ENCODE peak calls at places on chromosomes 5 and 9, in seven cellular contexts. One of them, this sample, is unnamed.
A peak's percentile ranks its signal among the peaks of the same experiment; 100 is the strongest.

GRCh38 chr9:70510157-70510770 is 95.8 kb upstream of the KLF9 start:
- DNase-seq in HCT116: peak; percentile 24
- DNase-seq in ovary: peak; percentile 70
- DNase-seq in fibroblast of lung: peak; percentile 16
- DNase-seq in heart right ventricle: peak; percentile 47
- DNase-seq in IMR-90: no peak
- DNase-seq in aorta: no peak
- DNase-seq in this sample: peak; percentile 36

GRCh38 chr5:10913846-10914245 is 152.8 kb upstream of the DAP start:
- DNase-seq in IMR-90: peak; percentile 98
- DNase-seq in ovary: no peak
- DNase-seq in aorta: no peak
- DNase-seq in heart right ventricle: no peak
- DNase-seq in HCT116: no peak
- DNase-seq in fibroblast of lung: peak; percentile 99
- DNase-seq in this sample: no peak

GRCh38 chr9:128102861-128103588 is 24.5 kb downstream of the PTGES2 start:
- DNase-seq in IMR-90: no peak
- DNase-seq in fibroblast of lung: no peak
- DNase-seq in heart right ventricle: no peak
- DNase-seq in HCT116: no peak
- DNase-seq in aorta: no peak
- DNase-seq in ovary: peak; percentile 76
- DNase-seq in this sample: peak; percentile 95

GRCh38 chr5:68647743-68648142 is 432.2 kb downstream of the PIK3R1 start:
- DNase-seq in heart right ventricle: no peak
- DNase-seq in IMR-90: no peak
- DNase-seq in fibroblast of lung: no peak
- DNase-seq in HCT116: no peak
- DNase-seq in ovary: no peak
- DNase-seq in aorta: no peak
- DNase-seq in this sample: no peak

GRCh38 chr9:806285-807156 is 35.0 kb upstream of the DMRT1 start:
- DNase-seq in IMR-90: peak; percentile 51
- DNase-seq in ovary: no peak
- DNase-seq in heart right ventricle: no peak
- DNase-seq in fibroblast of lung: peak; percentile 30
- DNase-seq in aorta: no peak
- DNase-seq in HCT116: no peak
- DNase-seq in this sample: no peak

GRCh38 chr5:157597277-157597676 is 21.7 kb upstream of the ADAM19 start:
- DNase-seq in HCT116: no peak
- DNase-seq in fibroblast of lung: no peak
- DNase-seq in IMR-90: no peak
- DNase-seq in ovary: no peak
- DNase-seq in heart right ventricle: no peak
- DNase-seq in aorta: no peak
- DNase-seq in this sample: no peak

GRCh38 chr5:63262191-63262981 is 683.8 kb downstream of the LRRC70 start:
- DNase-seq in ovary: no peak
- DNase-seq in IMR-90: peak; percentile 44
- DNase-seq in fibroblast of lung: peak; percentile 46
- DNase-seq in aorta: no peak
- DNase-seq in heart right ventricle: no peak
- DNase-seq in HCT116: no peak
- DNase-seq in this sample: no peak

GRCh38 chr5:107331312-107331711 is 339.4 kb downstream of the EFNA5 start:
- DNase-seq in IMR-90: no peak
- DNase-seq in ovary: no peak
- DNase-seq in HCT116: no peak
- DNase-seq in heart right ventricle: no peak
- DNase-seq in fibroblast of lung: no peak
- DNase-seq in aorta: no peak
- DNase-seq in this sample: no peak

GRCh38 chr9:32004431-32005076 is 379.9 kb upstream of the ACO1 start:
- DNase-seq in fibroblast of lung: no peak
- DNase-seq in IMR-90: no peak
- DNase-seq in aorta: no peak
- DNase-seq in ovary: no peak
- DNase-seq in heart right ventricle: no peak
- DNase-seq in HCT116: no peak
- DNase-seq in this sample: no peak

GRCh38 chr9:110446171-110446570 is 108.5 kb upstream of the TXNDC8 start:
- DNase-seq in aorta: no peak
- DNase-seq in ovary: no peak
- DNase-seq in heart right ventricle: no peak
- DNase-seq in fibroblast of lung: no peak
- DNase-seq in IMR-90: peak; percentile 22
- DNase-seq in HCT116: no peak
- DNase-seq in this sample: no peak

GRCh38 chr5:172319708-172320441 is 36.3 kb upstream of the UBTD2 start:
- DNase-seq in heart right ventricle: no peak
- DNase-seq in fibroblast of lung: no peak
- DNase-seq in ovary: no peak
- DNase-seq in aorta: no peak
- DNase-seq in HCT116: no peak
- DNase-seq in IMR-90: no peak
- DNase-seq in this sample: no peak

GRCh38 chr5:52993367-52993766 is 4.2 kb downstream of the ITGA2 start:
- DNase-seq in heart right ventricle: no peak
- DNase-seq in HCT116: no peak
- DNase-seq in IMR-90: no peak
- DNase-seq in fibroblast of lung: no peak
- DNase-seq in aorta: no peak
- DNase-seq in ovary: no peak
- DNase-seq in this sample: no peak

GRCh38 chr9:111920531-111920930 is 23.9 kb downstream of the UGCG start:
- DNase-seq in IMR-90: no peak
- DNase-seq in heart right ventricle: no peak
- DNase-seq in HCT116: no peak
- DNase-seq in ovary: no peak
- DNase-seq in aorta: no peak
- DNase-seq in fibroblast of lung: no peak
- DNase-seq in this sample: no peak

GRCh38 chr5:123156577-123157296 is 67.7 kb downstream of the PRDM6 start:
- DNase-seq in fibroblast of lung: peak; percentile 89
- DNase-seq in heart right ventricle: no peak
- DNase-seq in IMR-90: peak; percentile 90
- DNase-seq in aorta: no peak
- DNase-seq in ovary: no peak
- DNase-seq in HCT116: no peak
- DNase-seq in this sample: no peak

GRCh38 chr5:140295414-140295813 is 7.5 kb downstream of the PFDN1 start:
- DNase-seq in heart right ventricle: peak; percentile 86
- DNase-seq in HCT116: no peak
- DNase-seq in IMR-90: peak; percentile 99
- DNase-seq in fibroblast of lung: peak; percentile 98
- DNase-seq in aorta: no peak
- DNase-seq in ovary: no peak
- DNase-seq in this sample: no peak

GRCh38 chr5:151155149-151155776 is 2.3 kb downstream of the ANXA6 start:
- DNase-seq in heart right ventricle: no peak
- DNase-seq in fibroblast of lung: peak; percentile 33
- DNase-seq in IMR-90: peak; percentile 27
- DNase-seq in HCT116: no peak
- DNase-seq in ovary: no peak
- DNase-seq in aorta: no peak
- DNase-seq in this sample: no peak

GRCh38 chr9:126805546-126806262 is 864 bp downstream of the ZBTB43 start:
- DNase-seq in aorta: peak; percentile 61
- DNase-seq in IMR-90: peak; percentile 39
- DNase-seq in fibroblast of lung: peak; percentile 43
- DNase-seq in ovary: no peak
- DNase-seq in HCT116: peak; percentile 39
- DNase-seq in heart right ventricle: peak; percentile 78
- DNase-seq in this sample: peak; percentile 83

GRCh38 chr9:93315118-93315517 is 131.2 kb downstream of the WNK2 start:
- DNase-seq in HCT116: no peak
- DNase-seq in heart right ventricle: no peak
- DNase-seq in fibroblast of lung: no peak
- DNase-seq in IMR-90: no peak
- DNase-seq in aorta: no peak
- DNase-seq in ovary: no peak
- DNase-seq in this sample: no peak

GRCh38 chr5:175214152-175214551 is 229.8 kb downstream of the DRD1 start:
- DNase-seq in aorta: peak; percentile 89
- DNase-seq in heart right ventricle: no peak
- DNase-seq in HCT116: peak; percentile 36
- DNase-seq in IMR-90: peak; percentile 97
- DNase-seq in ovary: no peak
- DNase-seq in fibroblast of lung: peak; percentile 97
- DNase-seq in this sample: no peak

GRCh38 chr5:72237879-72238278 is 82.2 kb downstream of the MRPS27 start:
- DNase-seq in IMR-90: no peak
- DNase-seq in fibroblast of lung: no peak
- DNase-seq in ovary: no peak
- DNase-seq in heart right ventricle: no peak
- DNase-seq in aorta: no peak
- DNase-seq in HCT116: no peak
- DNase-seq in this sample: no peak

GRCh38 chr5:168575391-168576372 is 3.5 kb downstream of the PANK3 start:
- DNase-seq in fibroblast of lung: no peak
- DNase-seq in IMR-90: peak; percentile 3
- DNase-seq in aorta: no peak
- DNase-seq in heart right ventricle: no peak
- DNase-seq in HCT116: no peak
- DNase-seq in ovary: no peak
- DNase-seq in this sample: no peak

GRCh38 chr5:157342822-157343402 is 77.0 kb downstream of the CYFIP2 start:
- DNase-seq in fibroblast of lung: no peak
- DNase-seq in ovary: no peak
- DNase-seq in aorta: no peak
- DNase-seq in heart right ventricle: no peak
- DNase-seq in HCT116: peak; percentile 23
- DNase-seq in IMR-90: no peak
- DNase-seq in this sample: peak; percentile 22

GRCh38 chr5:172098883-172099282 is 89.1 kb downstream of the STK10 start:
- DNase-seq in HCT116: no peak
- DNase-seq in IMR-90: no peak
- DNase-seq in heart right ventricle: no peak
- DNase-seq in fibroblast of lung: no peak
- DNase-seq in ovary: no peak
- DNase-seq in aorta: no peak
- DNase-seq in this sample: no peak

GRCh38 chr5:134124289-134125194 is 10.1 kb downstream of the TCF7 start:
- DNase-seq in fibroblast of lung: peak; percentile 79
- DNase-seq in aorta: no peak
- DNase-seq in HCT116: peak; percentile 12
- DNase-seq in ovary: no peak
- DNase-seq in IMR-90: peak; percentile 69
- DNase-seq in heart right ventricle: no peak
- DNase-seq in this sample: no peak

GRCh38 chr9:134661299-134661698 is 19.7 kb downstream of the COL5A1 start:
- DNase-seq in aorta: no peak
- DNase-seq in fibroblast of lung: no peak
- DNase-seq in IMR-90: no peak
- DNase-seq in HCT116: no peak
- DNase-seq in ovary: peak; percentile 25
- DNase-seq in heart right ventricle: no peak
- DNase-seq in this sample: no peak

GRCh38 chr9:129320575-129321311 is 142.7 kb upstream of the IER5L start:
- DNase-seq in fibroblast of lung: peak; percentile 84
- DNase-seq in aorta: peak; percentile 78
- DNase-seq in IMR-90: peak; percentile 82
- DNase-seq in heart right ventricle: peak; percentile 74
- DNase-seq in HCT116: no peak
- DNase-seq in ovary: peak; percentile 84
- DNase-seq in this sample: peak; percentile 58
- H3K4me3 ChIP-seq in fibroblast of lung: peak overlapping the region; percentile 19
- H3K4me3 ChIP-seq in aorta: peak overlapping the region; percentile 12
- H3K4me3 ChIP-seq in IMR-90: peak overlapping the region; percentile 2
- H3K4me3 ChIP-seq in heart right ventricle: peak overlapping the region; percentile 39
- H3K4me3 ChIP-seq in HCT116: no peak overlapping the region
- H3K4me3 ChIP-seq in ovary: peak overlapping the region; percentile 34
- H3K4me3 ChIP-seq in this sample: peak overlapping the region; percentile 68

GRCh38 chr5:173532689-173533250 is 83.7 kb downstream of the BOD1 start:
- DNase-seq in aorta: no peak
- DNase-seq in IMR-90: no peak
- DNase-seq in fibroblast of lung: no peak
- DNase-seq in HCT116: no peak
- DNase-seq in heart right ventricle: no peak
- DNase-seq in ovary: no peak
- DNase-seq in this sample: no peak

GRCh38 chr5:173534031-173534430 is 82.4 kb downstream of the BOD1 start:
- DNase-seq in heart right ventricle: no peak
- DNase-seq in fibroblast of lung: no peak
- DNase-seq in HCT116: no peak
- DNase-seq in ovary: no peak
- DNase-seq in IMR-90: no peak
- DNase-seq in aorta: no peak
- DNase-seq in this sample: no peak

GRCh38 chr5:173535976-173536639 is 80.3 kb downstream of the BOD1 start:
- DNase-seq in IMR-90: peak; percentile 48
- DNase-seq in HCT116: no peak
- DNase-seq in ovary: no peak
- DNase-seq in fibroblast of lung: peak; percentile 6
- DNase-seq in heart right ventricle: no peak
- DNase-seq in aorta: no peak
- DNase-seq in this sample: no peak

GRCh38 chr5:173535166-173535975 is 81.1 kb downstream of the BOD1 start:
- DNase-seq in HCT116: no peak
- DNase-seq in heart right ventricle: no peak
- DNase-seq in aorta: no peak
- DNase-seq in fibroblast of lung: peak; percentile 6
- DNase-seq in ovary: no peak
- DNase-seq in IMR-90: peak; percentile 46
- DNase-seq in this sample: no peak

GRCh38 chr5:173534664-173535063 is 81.8 kb downstream of the BOD1 start:
- DNase-seq in heart right ventricle: no peak
- DNase-seq in HCT116: no peak
- DNase-seq in aorta: no peak
- DNase-seq in ovary: no peak
- DNase-seq in fibroblast of lung: no peak
- DNase-seq in IMR-90: no peak
- DNase-seq in this sample: no peak
- H3K27ac ChIP-seq in heart right ventricle: no peak overlapping the region
- H3K27ac ChIP-seq in HCT116: no peak overlapping the region
- H3K27ac ChIP-seq in aorta: no peak overlapping the region
- H3K27ac ChIP-seq in ovary: no peak overlapping the region
- H3K27ac ChIP-seq in fibroblast of lung: no peak overlapping the region
- H3K27ac ChIP-seq in IMR-90: no peak overlapping the region
- H3K27ac ChIP-seq in this sample: no peak overlapping the region

GRCh38 chr5:178711572-178711971 is 18.9 kb downstream of the ZNF354A start:
- DNase-seq in fibroblast of lung: no peak
- DNase-seq in aorta: no peak
- DNase-seq in heart right ventricle: no peak
- DNase-seq in IMR-90: no peak
- DNase-seq in HCT116: no peak
- DNase-seq in ovary: no peak
- DNase-seq in this sample: no peak
- H3K9me3 ChIP-seq in fibroblast of lung: no peaks in the 10 kb centered on the region
- H3K9me3 ChIP-seq in aorta: peaks cover 20% of the 10 kb centered on the region
- H3K9me3 ChIP-seq in heart right ventricle: peaks cover 94% of the 10 kb centered on the region
- H3K9me3 ChIP-seq in IMR-90: peaks cover 55% of the 10 kb centered on the region
- H3K9me3 ChIP-seq in HCT116: peaks cover 43% of the 10 kb centered on the region
- H3K9me3 ChIP-seq in ovary: peaks cover 19% of the 10 kb centered on the region
- H3K9me3 ChIP-seq in this sample: peaks cover 96% of the 10 kb centered on the region

DNA sequence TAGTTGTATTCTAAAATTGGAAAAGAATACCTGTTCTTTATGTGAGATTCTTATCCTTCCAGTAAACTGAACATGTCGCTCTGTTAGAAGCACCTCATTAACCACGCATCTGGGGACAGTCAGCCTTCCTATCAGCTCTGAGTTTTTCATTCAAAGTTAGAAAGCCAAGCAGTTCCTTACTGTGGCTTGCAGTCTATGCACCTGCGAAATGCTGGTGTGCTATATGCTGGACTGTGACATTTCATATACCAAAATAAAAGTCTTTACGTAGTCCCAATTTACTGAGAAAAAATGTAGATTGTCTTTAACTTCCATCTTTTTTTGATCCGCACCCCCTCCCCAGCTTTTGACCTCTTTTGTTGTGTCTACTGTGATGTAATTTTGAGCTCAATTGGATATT is 4.3 kb downstream of the ANP32B start:
- DNase-seq in aorta: no peak
- DNase-seq in ovary: no peak
- DNase-seq in heart right ventricle: no peak
- DNase-seq in HCT116: no peak
- DNase-seq in fibroblast of lung: no peak
- DNase-seq in IMR-90: no peak
- DNase-seq in this sample: no peak
- H3K4me3 ChIP-seq in aorta: no peak overlapping the region
- H3K4me3 ChIP-seq in ovary: no peak overlapping the region
- H3K4me3 ChIP-seq in heart right ventricle: no peak overlapping the region
- H3K4me3 ChIP-seq in HCT116: no peak overlapping the region
- H3K4me3 ChIP-seq in fibroblast of lung: no peak overlapping the region
- H3K4me3 ChIP-seq in IMR-90: no peak overlapping the region
- H3K4me3 ChIP-seq in this sample: no peak overlapping the region

This sample was measured in psoas muscle.